ENCODE peak calls at places on chromosomes 16 and 17, in four cellular contexts. J is A549, C is HCT116, A is GM12878. U is an unnamed sample.

GRCh38 chr17:10702574-10702973 is 5.2 kb downstream of the ADPRM start:
- DNase-seq in J (no peak), C (no peak), A (no peak), U (peak)

GRCh38 chr17:77315010-77315409 is 174.2 kb downstream of the SEC14L1 start:
- DNase-seq in A (no peak), C (no peak), J (no peak), U (no peak)

GRCh38 chr17:28982191-28982793 is 23.5 kb downstream of the SEZ6 start:
- DNase-seq in J (no peak), A (peak), C (no peak), U (peak)

GRCh38 chr17:67528751-67529436 is 151.8 kb downstream of the PITPNC1 start:
- DNase-seq in A (no peak), J (peak), C (peak), U (no peak)

GRCh38 chr17:19244357-19244756 is 7.2 kb downstream of the EPN2 start:
- DNase-seq in C (no peak), A (no peak), J (no peak), U (no peak)

GRCh38 chr16:69833357-69833781 is 71.2 kb downstream of the WWP2 start:
- DNase-seq in A (no peak), J (no peak), C (no peak), U (no peak)

GRCh38 chr17:13518271-13519000 is 83.3 kb downstream of the HS3ST3A1 start:
- DNase-seq in J (no peak), C (no peak), A (no peak), U (no peak)

GRCh38 chr17:16418684-16419066 is 3.3 kb downstream of the TRPV2 start:
- DNase-seq in C (no peak), A (no peak), J (no peak), U (no peak)

GRCh38 chr17:76428511-76428910 is 24.4 kb downstream of the UBE2O start:
- DNase-seq in J (no peak), A (no peak), C (no peak), U (no peak)

GRCh38 chr16:11503566-11503965 is 83.2 kb downstream of the LITAF start:
- DNase-seq in A (no peak), J (no peak), C (no peak), U (no peak)

GRCh38 chr16:11604783-11605563 is 18.3 kb upstream of the LITAF start:
- DNase-seq in A (no peak), J (no peak), C (no peak), U (no peak)

GRCh38 chr17:66398617-66399016 is 96.2 kb downstream of the PRKCA start:
- DNase-seq in A (no peak), J (no peak), C (no peak), U (no peak)

GRCh38 chr16:72203401-72203800 is 31.4 kb upstream of the PMFBP1 start:
- DNase-seq in A (peak), C (no peak), J (no peak), U (peak)

GRCh38 chr17:56949595-56949994 is 11.3 kb downstream of the COIL start:
- DNase-seq in C (no peak), J (no peak), A (no peak), U (no peak)

GRCh38 chr16:79825002-79825401 is 224.5 kb upstream of the MAF start:
- DNase-seq in C (no peak), J (no peak), A (no peak), U (no peak)

GRCh38 chr16:81527477-81528178 is 83.0 kb downstream of the CMIP start:
- DNase-seq in J (no peak), C (no peak), A (no peak), U (no peak)

GRCh38 chr16:81526199-81526598 is 81.6 kb downstream of the CMIP start:
- DNase-seq in C (no peak), J (no peak), A (no peak), U (no peak)

GRCh38 chr16:81526935-81527334 is 82.3 kb downstream of the CMIP start:
- DNase-seq in C (no peak), A (no peak), J (peak), U (no peak)

GRCh38 chr16:81530296-81530721 is 85.7 kb downstream of the CMIP start:
- DNase-seq in J (no peak), C (no peak), A (no peak), U (no peak)

GRCh38 chr16:81528258-81528657 is 83.7 kb downstream of the CMIP start:
- DNase-seq in J (no peak), C (no peak), A (no peak), U (no peak)
- TF ChIP-seq MAX in J (no peak), C (no peak), A (no peak), U (no peak)

DNA sequence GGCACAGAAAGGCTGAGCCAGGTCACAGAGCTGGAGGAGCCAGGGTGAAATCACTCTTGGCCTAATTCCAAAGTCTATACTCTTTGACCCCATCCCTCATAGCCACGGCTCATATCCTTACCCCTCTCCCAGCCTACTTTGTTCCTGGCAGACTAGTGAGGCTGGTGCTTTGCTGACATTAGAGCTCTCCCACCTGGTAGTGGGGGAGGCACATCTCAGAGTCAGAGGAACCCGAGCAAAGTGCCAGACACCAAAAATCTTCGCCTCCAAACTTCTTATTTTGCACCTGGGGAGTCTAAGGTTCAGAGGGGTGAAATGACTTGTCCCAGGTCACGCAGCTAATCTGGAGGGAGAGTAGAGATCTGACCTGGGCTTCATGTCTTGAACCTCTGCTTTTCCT is 126.7 kb downstream of the SPACA3 start:
- DNase-seq in C (no peak), J (no peak), A (no peak), U (no peak)
- TF ChIP-seq CTCF in C (no peak), J (no peak), A (no peak), U (no peak)

DNA sequence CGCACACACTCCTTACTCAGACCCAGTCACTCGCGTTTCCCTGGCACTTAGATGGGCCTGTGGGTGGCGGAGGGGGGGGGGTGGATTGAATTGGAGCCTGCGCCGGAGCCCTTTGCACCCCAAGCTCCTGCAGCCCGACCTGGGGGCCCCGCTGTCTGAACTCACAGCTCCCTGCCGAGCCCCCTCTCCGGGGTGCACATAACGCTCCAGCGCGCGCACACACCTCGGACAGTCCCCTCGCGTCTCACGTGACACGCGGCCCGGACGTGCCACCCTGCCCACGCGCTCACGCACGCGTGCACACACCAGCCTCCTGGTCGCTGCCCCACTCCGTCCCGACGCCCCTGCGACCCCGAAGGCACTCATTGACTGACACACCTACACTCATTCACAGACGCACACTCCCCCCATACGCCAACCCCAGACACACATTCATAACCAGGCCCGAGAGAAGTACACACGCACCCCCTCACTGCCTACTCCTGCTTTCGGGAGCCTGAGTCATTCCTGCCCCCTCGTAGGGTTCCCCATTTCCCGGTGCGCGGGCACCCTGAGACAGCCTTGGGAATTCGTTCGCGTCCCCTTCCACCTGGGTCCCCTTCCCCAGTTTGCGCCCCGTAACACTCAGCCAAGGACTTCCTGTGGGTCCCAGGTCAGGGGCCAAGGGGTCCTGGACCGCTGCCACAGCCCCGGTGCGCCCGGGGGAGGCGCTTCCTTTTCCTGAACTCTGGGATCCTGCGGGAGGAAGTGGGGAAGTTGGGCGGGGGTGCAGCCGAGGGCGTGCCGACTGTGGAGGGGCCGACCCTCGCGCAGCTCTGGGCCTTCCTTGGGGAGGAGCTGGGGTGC is 1.1 kb downstream of the TBKBP1 start:
- DNase-seq in C (no peak), J (no peak), A (no peak), U (peak)
- TF ChIP-seq MAX in C (no peak), J (no peak), A (peak), U (peak)

DNA sequence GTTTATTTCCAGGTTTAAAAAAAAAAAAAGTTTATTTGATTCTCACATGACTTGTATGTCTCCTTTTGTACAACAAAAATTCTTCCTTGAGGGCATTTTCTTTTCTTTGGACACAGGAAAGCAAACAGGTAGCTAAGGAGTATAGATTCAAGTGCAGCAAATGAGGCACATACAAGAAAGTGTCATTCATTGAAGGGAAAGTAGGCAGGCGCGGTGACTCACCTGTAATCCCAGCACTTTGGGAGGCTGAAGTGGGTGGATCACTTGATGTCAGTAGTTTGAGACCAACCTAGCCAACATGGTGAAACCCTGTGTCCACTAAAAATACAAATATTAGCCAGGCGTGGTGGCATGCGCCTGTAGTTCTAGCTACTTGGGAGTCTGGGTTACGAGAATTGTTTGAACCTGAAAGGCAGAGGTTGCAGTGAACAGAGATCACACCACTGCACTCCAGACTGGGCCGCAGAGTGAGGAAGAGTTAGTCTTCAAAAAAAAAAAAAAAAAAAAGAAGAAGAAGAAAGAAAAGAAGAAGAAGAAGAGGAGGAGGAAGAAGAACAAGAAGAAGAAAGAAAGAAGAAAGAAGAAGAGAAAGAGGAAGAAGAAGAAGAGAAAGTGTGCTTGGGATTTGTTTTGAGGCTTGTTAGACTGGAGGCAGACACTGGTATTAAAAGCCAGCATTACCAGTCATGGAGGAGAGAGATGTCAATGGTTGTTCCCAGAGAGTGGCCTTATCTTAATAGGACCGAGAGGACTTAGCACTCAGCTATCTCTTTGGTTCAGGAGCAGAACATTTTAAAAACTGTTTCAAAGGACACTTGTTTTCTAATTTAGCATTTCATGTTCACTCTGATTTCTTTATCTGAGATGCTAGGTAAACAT is 19.7 kb downstream of the GINS3 start:
- DNase-seq in A (no peak), J (no peak), C (no peak), U (peak)
- TF ChIP-seq CTCF in A (no peak), J (no peak), C (no peak), U (no peak)